ENCODE peak calls at places on chromosomes 3 and 15, in seven cellular contexts. One of them, this sample, is unnamed.

GRCh38 chr15:83747050-83747717 is 93.3 kb downstream of the ADAMTSL3 start:
- DNase-seq in NCI-H774: no peak
- DNase-seq in NCI-H146: no peak
- DNase-seq in cardiac muscle cell: peak
- DNase-seq in adipocyte: no peak
- DNase-seq in NT2/D1: no peak
- DNase-seq in spleen: no peak
- DNase-seq in this sample: peak

GRCh38 chr15:63044077-63044644 is 1.6 kb downstream of the TPM1 start:
- DNase-seq in NT2/D1: no peak
- DNase-seq in NCI-H774: no peak
- DNase-seq in NCI-H146: no peak
- DNase-seq in cardiac muscle cell: no peak
- DNase-seq in spleen: no peak
- DNase-seq in adipocyte: no peak
- DNase-seq in this sample: no peak

GRCh38 chr3:126277629-126278378 is 79.4 kb downstream of the KLF15 start:
- DNase-seq in NT2/D1: no peak
- DNase-seq in NCI-H146: no peak
- DNase-seq in adipocyte: no peak
- DNase-seq in NCI-H774: no peak
- DNase-seq in cardiac muscle cell: peak
- DNase-seq in spleen: peak
- DNase-seq in this sample: no peak

GRCh38 chr3:53114011-53114400 is 16.2 kb downstream of the RFT1 start:
- DNase-seq in NCI-H774: peak
- DNase-seq in spleen: peak
- DNase-seq in adipocyte: peak
- DNase-seq in NCI-H146: peak
- DNase-seq in cardiac muscle cell: peak
- DNase-seq in NT2/D1: peak
- DNase-seq in this sample: peak

GRCh38 chr15:45378913-45379262 is 544 bp upstream of the GATM start:
- DNase-seq in cardiac muscle cell: no peak
- DNase-seq in NCI-H774: no peak
- DNase-seq in adipocyte: no peak
- DNase-seq in spleen: no peak
- DNase-seq in NT2/D1: no peak
- DNase-seq in NCI-H146: no peak
- DNase-seq in this sample: no peak

GRCh38 chr3:122356402-122356801 is 26.6 kb downstream of the MIX23 start:
- DNase-seq in NT2/D1: no peak
- DNase-seq in NCI-H146: peak
- DNase-seq in NCI-H774: peak
- DNase-seq in adipocyte: peak
- DNase-seq in spleen: no peak
- DNase-seq in cardiac muscle cell: peak
- DNase-seq in this sample: peak

GRCh38 chr3:43231276-43232000 is 54.9 kb upstream of the SNRK start:
- DNase-seq in cardiac muscle cell: peak
- DNase-seq in NCI-H774: no peak
- DNase-seq in adipocyte: peak
- DNase-seq in spleen: no peak
- DNase-seq in NT2/D1: no peak
- DNase-seq in NCI-H146: no peak
- DNase-seq in this sample: no peak

GRCh38 chr3:8325306-8325705 is 176.3 kb upstream of the LMCD1 start:
- DNase-seq in NT2/D1: no peak
- DNase-seq in adipocyte: no peak
- DNase-seq in NCI-H146: no peak
- DNase-seq in spleen: no peak
- DNase-seq in cardiac muscle cell: peak
- DNase-seq in NCI-H774: no peak
- DNase-seq in this sample: no peak

GRCh38 chr3:133464573-133464972 is 64.7 kb downstream of the BFSP2 start:
- DNase-seq in NT2/D1: no peak
- DNase-seq in cardiac muscle cell: peak
- DNase-seq in adipocyte: peak
- DNase-seq in NCI-H146: peak
- DNase-seq in spleen: no peak
- DNase-seq in NCI-H774: no peak
- DNase-seq in this sample: no peak

GRCh38 chr3:10528046-10528445 is 22.7 kb upstream of the ATP2B2 start:
- DNase-seq in adipocyte: no peak
- DNase-seq in NCI-H774: no peak
- DNase-seq in cardiac muscle cell: no peak
- DNase-seq in NCI-H146: no peak
- DNase-seq in spleen: no peak
- DNase-seq in NT2/D1: no peak
- DNase-seq in this sample: no peak

GRCh38 chr15:25481208-25481862 is 42.5 kb upstream of the UBE3A start:
- DNase-seq in adipocyte: peak
- DNase-seq in NT2/D1: peak
- DNase-seq in cardiac muscle cell: no peak
- DNase-seq in spleen: no peak
- DNase-seq in NCI-H774: peak
- DNase-seq in NCI-H146: peak
- DNase-seq in this sample: peak

GRCh38 chr15:53979051-53979788 is 979 bp downstream of the UNC13C start:
- DNase-seq in NCI-H146: no peak
- DNase-seq in NT2/D1: no peak
- DNase-seq in cardiac muscle cell: no peak
- DNase-seq in spleen: no peak
- DNase-seq in adipocyte: no peak
- DNase-seq in NCI-H774: no peak
- DNase-seq in this sample: no peak

GRCh38 chr3:156816091-156816793 is 9.9 kb upstream of the LEKR1 start:
- DNase-seq in NCI-H146: no peak
- DNase-seq in NCI-H774: peak
- DNase-seq in NT2/D1: no peak
- DNase-seq in cardiac muscle cell: peak
- DNase-seq in spleen: peak
- DNase-seq in adipocyte: peak
- DNase-seq in this sample: no peak

GRCh38 chr3:45904931-45905330 is 18.6 kb downstream of the CCR9 start:
- DNase-seq in adipocyte: no peak
- DNase-seq in NCI-H774: no peak
- DNase-seq in spleen: peak
- DNase-seq in cardiac muscle cell: no peak
- DNase-seq in NCI-H146: no peak
- DNase-seq in NT2/D1: no peak
- DNase-seq in this sample: no peak

GRCh38 chr15:85551221-85551832 is 170.9 kb downstream of the AKAP13 start:
- DNase-seq in cardiac muscle cell: peak
- DNase-seq in adipocyte: peak
- DNase-seq in NT2/D1: no peak
- DNase-seq in NCI-H774: no peak
- DNase-seq in NCI-H146: no peak
- DNase-seq in spleen: no peak
- DNase-seq in this sample: no peak

GRCh38 chr3:157755254-157755653 is 252.0 kb upstream of the VEPH1 start:
- DNase-seq in cardiac muscle cell: no peak
- DNase-seq in NCI-H774: no peak
- DNase-seq in adipocyte: no peak
- DNase-seq in NCI-H146: no peak
- DNase-seq in NT2/D1: no peak
- DNase-seq in spleen: no peak
- DNase-seq in this sample: no peak

GRCh38 chr3:141940204-141940776 is 63.8 kb downstream of the ATP1B3 start:
- DNase-seq in NT2/D1: no peak
- DNase-seq in spleen: peak
- DNase-seq in NCI-H146: peak
- DNase-seq in NCI-H774: no peak
- DNase-seq in cardiac muscle cell: peak
- DNase-seq in adipocyte: peak
- DNase-seq in this sample: peak

GRCh38 chr3:197753263-197753662 is 3.6 kb downstream of the FYTTD1 start:
- DNase-seq in NCI-H774: no peak
- DNase-seq in NCI-H146: no peak
- DNase-seq in cardiac muscle cell: no peak
- DNase-seq in spleen: no peak
- DNase-seq in adipocyte: peak
- DNase-seq in NT2/D1: no peak
- DNase-seq in this sample: no peak

GRCh38 chr15:41558400-41559238 is at the start of gene TYRO3:
- DNase-seq in adipocyte: peak
- DNase-seq in NCI-H146: peak
- DNase-seq in spleen: peak
- DNase-seq in NCI-H774: peak
- DNase-seq in cardiac muscle cell: peak
- DNase-seq in NT2/D1: no peak
- DNase-seq in this sample: peak

GRCh38 chr3:88142094-88142624 is 7.6 kb upstream of the C3orf38 start:
- DNase-seq in spleen: no peak
- DNase-seq in NCI-H774: no peak
- DNase-seq in adipocyte: peak
- DNase-seq in NCI-H146: no peak
- DNase-seq in cardiac muscle cell: peak
- DNase-seq in NT2/D1: no peak
- DNase-seq in this sample: no peak

GRCh38 chr3:33791477-33792166 is 6.8 kb upstream of the PDCD6IP start:
- DNase-seq in adipocyte: no peak
- DNase-seq in cardiac muscle cell: no peak
- DNase-seq in NT2/D1: no peak
- DNase-seq in NCI-H146: no peak
- DNase-seq in spleen: no peak
- DNase-seq in NCI-H774: no peak
- DNase-seq in this sample: no peak

GRCh38 chr3:11591006-11591360 is 52.7 kb downstream of the VGLL4 start:
- DNase-seq in spleen: no peak
- DNase-seq in NT2/D1: no peak
- DNase-seq in cardiac muscle cell: peak
- DNase-seq in NCI-H146: no peak
- DNase-seq in adipocyte: peak
- DNase-seq in NCI-H774: no peak
- DNase-seq in this sample: no peak

GRCh38 chr3:119702530-119703527 is at the start of gene CFAP91:
- DNase-seq in adipocyte: peak
- DNase-seq in cardiac muscle cell: peak
- DNase-seq in spleen: peak
- DNase-seq in NCI-H774: no peak
- DNase-seq in NCI-H146: peak
- DNase-seq in NT2/D1: peak
- DNase-seq in this sample: peak

GRCh38 chr3:147267431-147267830 is 138.9 kb downstream of the ZIC4 start:
- DNase-seq in NT2/D1: no peak
- DNase-seq in adipocyte: peak
- DNase-seq in NCI-H146: no peak
- DNase-seq in spleen: no peak
- DNase-seq in NCI-H774: no peak
- DNase-seq in cardiac muscle cell: no peak
- DNase-seq in this sample: no peak

This sample was measured in prostate gland.